ENCODE peak calls at places on chromosomes 11 and 22, in ten cellular contexts. O, V, B, R, U, F, C, P, Z and M are unnamed samples. For H3K4me1, the result is how much of the 10 kb centered on the place peaks cover.

GRCh38 chr11:110507328-110507727 is 77.6 kb downstream of the FDX1 start:
- DNase-seq in O (no peak), V (no peak), B (no peak), R (no peak), U (no peak), F (no peak), C (no peak), P (no peak), Z (no peak), M (no peak)

GRCh38 chr11:128553662-128554392 is 33.5 kb downstream of the ETS1 start:
- DNase-seq in O (no peak), V (no peak), B (no peak), R (no peak), U (peak), F (no peak), C (peak), P (no peak), Z (no peak), M (no peak)

GRCh38 chr11:12840871-12841516 is 166.8 kb downstream of the TEAD1 start:
- DNase-seq in O (no peak), V (no peak), B (no peak), R (peak), U (no peak), F (no peak), C (peak), P (no peak), Z (no peak), M (no peak)

GRCh38 chr11:57358543-57358961 is 20.4 kb downstream of the P2RX3 start:
- DNase-seq in O (no peak), V (no peak), B (no peak), R (no peak), U (no peak), F (no peak), C (peak), P (no peak), Z (peak), M (no peak)

GRCh38 chr11:73242291-73243092 is 24.4 kb downstream of the P2RY2 start:
- DNase-seq in O (peak), V (peak), B (peak), R (peak), U (peak), F (peak), C (peak), P (peak), Z (peak), M (no peak)

GRCh38 chr11:11667056-11667455 is 45.3 kb upstream of the GALNT18 start:
- DNase-seq in O (no peak), V (no peak), B (no peak), R (no peak), U (no peak), F (no peak), C (no peak), P (no peak), Z (no peak), M (no peak)

GRCh38 chr11:26842458-26842841 is 120.6 kb upstream of the SLC5A12 start:
- DNase-seq in O (no peak), V (no peak), B (no peak), R (no peak), U (no peak), F (no peak), C (peak), P (peak), Z (no peak), M (no peak)

GRCh38 chr11:70430671-70431574 is 32.6 kb downstream of the CTTN start:
- DNase-seq in O (no peak), V (no peak), B (no peak), R (no peak), U (no peak), F (no peak), C (no peak), P (no peak), Z (peak), M (no peak)

GRCh38 chr11:74925281-74925680 is 23.6 kb downstream of the XRRA1 start:
- DNase-seq in O (no peak), V (no peak), B (no peak), R (no peak), U (no peak), F (no peak), C (peak), P (no peak), Z (no peak), M (no peak)

GRCh38 chr11:36295926-36296325 is at the start of gene PRR5L:
- DNase-seq in O (no peak), V (no peak), B (no peak), R (no peak), U (no peak), F (no peak), C (no peak), P (no peak), Z (no peak), M (no peak)

GRCh38 chr11:59611570-59612565 is 3.7 kb downstream of the OSBP start:
- DNase-seq in O (peak), V (no peak), B (no peak), R (no peak), U (no peak), F (no peak), C (peak), P (no peak), Z (no peak), M (no peak)

GRCh38 chr11:1077417-1078119 is 2.9 kb downstream of the MUC2 start:
- DNase-seq in O (no peak), V (no peak), B (no peak), R (no peak), U (peak), F (no peak), C (no peak), P (peak), Z (peak), M (no peak)
- H3K4me1 ChIP-seq in O (under half), V (under half), B (under half), R (under half), U (under half), F (under half), C (under half), P (under half), Z (under half), M (under half)

GRCh38 chr22:33539202-33539901 is 380.9 kb downstream of the LARGE1 start:
- DNase-seq in O (no peak), V (no peak), B (no peak), R (no peak), U (no peak), F (no peak), C (no peak), P (no peak), Z (no peak), M (no peak)

GRCh38 chr22:33535937-33536875 is 384.1 kb downstream of the LARGE1 start:
- DNase-seq in O (no peak), V (no peak), B (no peak), R (no peak), U (no peak), F (no peak), C (no peak), P (no peak), Z (no peak), M (no peak)

GRCh38 chr22:33539902-33540751 is 380.1 kb downstream of the LARGE1 start:
- DNase-seq in O (peak), V (no peak), B (peak), R (no peak), U (peak), F (peak), C (peak), P (peak), Z (peak), M (no peak)

GRCh38 chr22:33538277-33538885 is 381.9 kb downstream of the LARGE1 start:
- DNase-seq in O (no peak), V (no peak), B (no peak), R (no peak), U (no peak), F (no peak), C (no peak), P (no peak), Z (no peak), M (no peak)

GRCh38 chr22:33537059-33537458 is 383.2 kb downstream of the LARGE1 start:
- DNase-seq in O (no peak), V (no peak), B (no peak), R (no peak), U (no peak), F (no peak), C (no peak), P (no peak), Z (no peak), M (no peak)
- H3K27ac ChIP-seq in O (peak), V (no peak), B (no peak), R (no peak), U (no peak), F (no peak), C (no peak), P (no peak), Z (peak), M (peak)

GRCh38 chr22:36386351-36386899 is 1.3 kb downstream of the MYH9 start:
- DNase-seq in O (no peak), V (peak), B (no peak), R (no peak), U (no peak), F (peak), C (no peak), P (no peak), Z (peak), M (no peak)

GRCh38 chr22:36385491-36386350 is 2.0 kb downstream of the MYH9 start:
- DNase-seq in O (peak), V (peak), B (peak), R (no peak), U (peak), F (peak), C (no peak), P (peak), Z (peak), M (no peak)

GRCh38 chr22:36383110-36383581 is 4.6 kb downstream of the MYH9 start:
- DNase-seq in O (peak), V (peak), B (no peak), R (no peak), U (no peak), F (no peak), C (peak), P (no peak), Z (no peak), M (no peak)

GRCh38 chr22:36386900-36387663 is 685 bp downstream of the MYH9 start:
- DNase-seq in O (peak), V (no peak), B (peak), R (peak), U (peak), F (peak), C (no peak), P (peak), Z (peak), M (no peak)

DNA sequence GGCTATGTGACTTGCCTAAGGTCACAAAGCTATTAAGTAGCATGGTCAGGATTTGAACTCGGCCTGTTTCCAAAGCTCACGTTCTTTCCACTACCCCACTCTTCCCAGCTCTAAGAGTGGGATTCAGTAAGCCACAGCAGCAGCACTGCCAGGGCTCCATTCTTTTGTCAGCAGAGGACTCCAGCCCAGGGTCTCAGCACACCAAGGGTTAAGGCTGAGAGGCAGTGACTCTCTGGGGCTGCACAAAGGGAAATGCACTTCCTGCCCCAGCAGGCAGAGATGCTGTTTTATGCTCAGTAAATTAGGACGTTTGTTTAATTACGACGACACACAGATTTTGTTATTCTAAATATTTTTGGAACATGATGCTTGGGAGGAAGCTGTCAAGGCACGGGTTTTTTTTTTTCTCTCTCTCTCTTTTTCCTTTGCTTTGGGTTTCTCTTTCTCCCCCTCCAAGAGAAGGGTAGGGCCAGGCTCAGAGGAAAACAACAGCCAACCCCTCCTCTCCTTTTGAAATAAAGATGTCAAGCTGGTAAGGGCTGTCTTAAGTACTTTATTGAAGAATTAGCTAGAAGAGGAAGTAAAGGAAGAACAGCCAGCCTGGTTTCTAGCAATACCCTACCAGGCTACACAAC is 2.9 kb downstream of the MYH9 start:
- DNase-seq in O (no peak), V (no peak), B (no peak), R (peak), U (no peak), F (no peak), C (no peak), P (no peak), Z (no peak), M (no peak)
- H3K4me3 ChIP-seq in O (peak), V (peak), B (peak), R (peak), U (peak), F (peak), C (peak), P (peak), Z (peak), M (peak)

GRCh38 chr11:117668291-117668690 is 128.7 kb downstream of the DSCAML1 start:
- DNase-seq in O (no peak), V (no peak), B (no peak), R (no peak), U (no peak), F (no peak), C (no peak), P (no peak), Z (no peak), M (no peak)
- H3K4me1 ChIP-seq in O (under half), V (under half), B (under half), R (under half), U (under half), F (under half), C (under half), P (under half), Z (under half), M (under half)

DNA sequence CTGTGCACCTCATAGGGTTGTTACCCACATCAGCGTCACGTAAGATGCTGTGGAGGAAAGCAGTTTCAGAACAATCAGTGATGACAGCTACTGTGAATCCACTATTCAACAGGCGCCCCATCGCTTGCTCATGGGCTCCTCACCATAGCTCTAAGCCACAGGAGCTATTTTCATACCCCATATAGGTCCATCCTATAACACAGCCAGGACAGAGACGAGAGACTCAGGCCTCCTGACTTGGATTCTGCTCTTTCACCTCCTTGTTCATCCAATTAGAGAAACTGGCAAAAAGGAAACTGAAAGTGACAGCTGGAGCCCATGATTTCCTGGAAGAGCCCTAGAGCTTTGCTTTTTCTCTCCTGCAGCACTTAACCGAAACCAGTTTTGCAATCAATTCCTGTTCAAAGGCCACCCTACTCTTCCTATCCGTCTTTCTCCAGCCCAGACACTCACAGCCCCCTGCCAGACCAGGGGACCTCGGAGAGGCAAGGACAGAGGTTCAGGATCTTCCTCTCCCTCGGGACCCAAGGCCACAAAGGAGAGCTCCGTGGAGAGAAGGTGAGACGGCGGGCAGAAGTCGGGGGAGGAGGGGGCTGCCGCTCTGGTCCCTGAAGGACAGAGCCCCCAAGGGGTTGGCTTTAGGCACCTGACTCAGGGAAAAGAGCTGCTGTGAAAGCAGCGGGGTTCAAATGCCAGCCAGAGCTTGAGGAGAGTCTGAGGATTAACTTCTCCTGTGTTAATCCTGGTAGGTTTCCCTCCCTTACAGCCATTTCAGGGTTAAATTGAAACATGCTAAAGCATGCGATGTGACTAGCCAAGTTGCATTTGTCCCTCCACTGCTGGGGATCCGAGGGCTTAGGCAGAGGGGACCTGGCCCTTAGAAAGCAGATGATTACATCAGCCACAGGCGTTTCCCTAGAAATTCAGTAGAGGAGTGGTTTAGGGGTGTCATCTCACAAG is at the start of gene APOL6:
- DNase-seq in O (peak), V (peak), B (peak), R (no peak), U (no peak), F (no peak), C (peak), P (peak), Z (no peak), M (no peak)
- H3K27ac ChIP-seq in O (peak), V (peak), B (peak), R (no peak), U (peak), F (peak), C (peak), P (peak), Z (peak), M (peak)

GRCh38 chr11:87236368-87236767 is 198.6 kb downstream of the TMEM135 start:
- DNase-seq in O (no peak), V (no peak), B (no peak), R (no peak), U (no peak), F (no peak), C (peak), P (no peak), Z (no peak), M (no peak)
- H3K4me3 ChIP-seq in O (no peak), V (no peak), B (no peak), R (no peak), U (no peak), F (no peak), C (no peak), P (no peak), Z (no peak), M (no peak)

GRCh38 chr11:96213500-96213899 is 129.5 kb downstream of the MAML2 start:
- DNase-seq in O (no peak), V (no peak), B (no peak), R (no peak), U (no peak), F (no peak), C (peak), P (no peak), Z (no peak), M (no peak)
- H3K4me1 ChIP-seq in O (half or more), V (half or more), B (under half), R (under half), U (under half), F (under half), C (under half), P (under half), Z (half or more), M (under half)

GRCh38 chr11:64537876-64538275 is 53.1 kb upstream of the SLC22A12 start:
- DNase-seq in O (no peak), V (no peak), B (no peak), R (no peak), U (no peak), F (no peak), C (no peak), P (no peak), Z (no peak), M (no peak)
- H3K27ac ChIP-seq in O (no peak), V (no peak), B (no peak), R (no peak), U (no peak), F (no peak), C (no peak), P (no peak), Z (no peak), M (no peak)

GRCh38 chr11:104649002-104649401 is 249.3 kb downstream of the CASP12 start:
- DNase-seq in O (no peak), V (no peak), B (no peak), R (no peak), U (no peak), F (no peak), C (no peak), P (no peak), Z (no peak), M (no peak)

GRCh38 chr11:104657083-104657482 is 241.2 kb downstream of the CASP12 start:
- DNase-seq in O (no peak), V (no peak), B (no peak), R (no peak), U (no peak), F (no peak), C (no peak), P (no peak), Z (no peak), M (no peak)

GRCh38 chr11:104650234-104650633 is 248.0 kb downstream of the CASP12 start:
- DNase-seq in O (no peak), V (no peak), B (no peak), R (peak), U (no peak), F (no peak), C (no peak), P (no peak), Z (no peak), M (no peak)

GRCh38 chr11:104654414-104654813 is 243.8 kb downstream of the CASP12 start:
- DNase-seq in O (no peak), V (no peak), B (no peak), R (no peak), U (no peak), F (no peak), C (no peak), P (no peak), Z (no peak), M (no peak)

GRCh38 chr11:104653011-104653806 is 245.1 kb downstream of the CASP12 start:
- DNase-seq in O (no peak), V (no peak), B (no peak), R (no peak), U (no peak), F (no peak), C (no peak), P (no peak), Z (peak), M (no peak)
- H3K4me3 ChIP-seq in O (no peak), V (no peak), B (no peak), R (no peak), U (no peak), F (no peak), C (no peak), P (no peak), Z (peak), M (no peak)

GRCh38 chr22:46159212-46159611 is 8.9 kb downstream of the PPARA start:
- DNase-seq in O (no peak), V (no peak), B (no peak), R (no peak), U (no peak), F (no peak), C (no peak), P (no peak), Z (no peak), M (no peak)

GRCh38 chr22:46159777-46160176 is 9.5 kb downstream of the PPARA start:
- DNase-seq in O (peak), V (no peak), B (no peak), R (no peak), U (no peak), F (no peak), C (no peak), P (no peak), Z (no peak), M (no peak)

GRCh38 chr22:46150615-46151423 is 493 bp downstream of the PPARA start:
- DNase-seq in O (peak), V (peak), B (no peak), R (peak), U (peak), F (peak), C (no peak), P (peak), Z (no peak), M (no peak)

GRCh38 chr22:46153930-46154329 is 3.6 kb downstream of the PPARA start:
- DNase-seq in O (no peak), V (no peak), B (no peak), R (no peak), U (no peak), F (no peak), C (no peak), P (no peak), Z (no peak), M (no peak)

GRCh38 chr22:46156031-46156430 is 5.7 kb downstream of the PPARA start:
- DNase-seq in O (peak), V (no peak), B (no peak), R (no peak), U (no peak), F (no peak), C (no peak), P (no peak), Z (no peak), M (no peak)
- H3K4me1 ChIP-seq in O (under half), V (under half), B (under half), R (under half), U (under half), F (under half), C (under half), P (under half), Z (under half), M (under half)